ENCODE peak calls at places on chromosomes 7 and 10, in six cellular contexts. One of them, this sample, is unnamed.

GRCh38 chr7:131829911-131830310 is 273.5 kb upstream of the PODXL start:
- DNase-seq in upper lobe of right lung: no peak
- DNase-seq in T-helper 2 cell: no peak
- DNase-seq in activated T-helper 1 cell treated with Interleukin-2 at 50 U/mL for 16 hours: no peak
- DNase-seq in GM10248: no peak
- DNase-seq in mesendoderm: peak; percentile 96
- DNase-seq in this sample: no peak

GRCh38 chr10:78914502-78915330 is 154.1 kb upstream of the ZMIZ1 start:
- DNase-seq in upper lobe of right lung: peak; percentile 46
- DNase-seq in T-helper 2 cell: no peak
- DNase-seq in activated T-helper 1 cell treated with Interleukin-2 at 50 U/mL for 16 hours: no peak
- DNase-seq in GM10248: no peak
- DNase-seq in mesendoderm: no peak
- DNase-seq in this sample: no peak

GRCh38 chr10:47233631-47234030 is 66.4 kb upstream of the GDF10 start:
- DNase-seq in upper lobe of right lung: no peak
- DNase-seq in T-helper 2 cell: no peak
- DNase-seq in activated T-helper 1 cell treated with Interleukin-2 at 50 U/mL for 16 hours: no peak
- DNase-seq in GM10248: no peak
- DNase-seq in mesendoderm: peak; percentile 34
- DNase-seq in this sample: no peak

GRCh38 chr10:20582041-20582440 is 315.1 kb downstream of the NEBL start:
- DNase-seq in upper lobe of right lung: no peak
- DNase-seq in T-helper 2 cell: no peak
- DNase-seq in activated T-helper 1 cell treated with Interleukin-2 at 50 U/mL for 16 hours: no peak
- DNase-seq in GM10248: no peak
- DNase-seq in mesendoderm: no peak
- DNase-seq in this sample: no peak

GRCh38 chr7:132393789-132394261 is 182.4 kb downstream of the PLXNA4 start:
- DNase-seq in upper lobe of right lung: no peak
- DNase-seq in T-helper 2 cell: no peak
- DNase-seq in activated T-helper 1 cell treated with Interleukin-2 at 50 U/mL for 16 hours: no peak
- DNase-seq in GM10248: no peak
- DNase-seq in mesendoderm: no peak
- DNase-seq in this sample: no peak

GRCh38 chr10:5493698-5494097 is 5.7 kb downstream of the CALML5 start:
- DNase-seq in upper lobe of right lung: no peak
- DNase-seq in T-helper 2 cell: no peak
- DNase-seq in activated T-helper 1 cell treated with Interleukin-2 at 50 U/mL for 16 hours: no peak
- DNase-seq in GM10248: no peak
- DNase-seq in mesendoderm: no peak
- DNase-seq in this sample: no peak

GRCh38 chr10:102163342-102163989 is 11.3 kb downstream of the NOLC1 start:
- DNase-seq in upper lobe of right lung: no peak
- DNase-seq in T-helper 2 cell: no peak
- DNase-seq in activated T-helper 1 cell treated with Interleukin-2 at 50 U/mL for 16 hours: no peak
- DNase-seq in GM10248: no peak
- DNase-seq in mesendoderm: no peak
- DNase-seq in this sample: no peak

GRCh38 chr7:47591655-47592572 is 10.0 kb upstream of the TNS3 start:
- DNase-seq in upper lobe of right lung: no peak
- DNase-seq in T-helper 2 cell: no peak
- DNase-seq in activated T-helper 1 cell treated with Interleukin-2 at 50 U/mL for 16 hours: no peak
- DNase-seq in GM10248: no peak
- DNase-seq in mesendoderm: peak; percentile 82
- DNase-seq in this sample: no peak

GRCh38 chr7:155980841-155981240 is 168.6 kb upstream of the SHH start:
- DNase-seq in upper lobe of right lung: peak; percentile 18
- DNase-seq in T-helper 2 cell: no peak
- DNase-seq in activated T-helper 1 cell treated with Interleukin-2 at 50 U/mL for 16 hours: no peak
- DNase-seq in GM10248: no peak
- DNase-seq in mesendoderm: no peak
- DNase-seq in this sample: no peak

GRCh38 chr10:97047327-97047726 is 138.4 kb downstream of the SLIT1 start:
- DNase-seq in upper lobe of right lung: no peak
- DNase-seq in T-helper 2 cell: no peak
- DNase-seq in activated T-helper 1 cell treated with Interleukin-2 at 50 U/mL for 16 hours: no peak
- DNase-seq in GM10248: no peak
- DNase-seq in mesendoderm: no peak
- DNase-seq in this sample: no peak

GRCh38 chr10:5547934-5548660 is 23.3 kb downstream of the CALML3 start:
- DNase-seq in upper lobe of right lung: peak; percentile 80
- DNase-seq in T-helper 2 cell: no peak
- DNase-seq in activated T-helper 1 cell treated with Interleukin-2 at 50 U/mL for 16 hours: no peak
- DNase-seq in GM10248: no peak
- DNase-seq in mesendoderm: no peak
- DNase-seq in this sample: no peak

GRCh38 chr7:151306860-151307259 is 34.8 kb upstream of the NUB1 start:
- DNase-seq in upper lobe of right lung: no peak
- DNase-seq in T-helper 2 cell: no peak
- DNase-seq in activated T-helper 1 cell treated with Interleukin-2 at 50 U/mL for 16 hours: no peak
- DNase-seq in GM10248: peak; percentile 7
- DNase-seq in mesendoderm: peak; percentile 74
- DNase-seq in this sample: no peak

GRCh38 chr10:15280462-15280861 is 90.6 kb downstream of the FAM171A1 start:
- DNase-seq in upper lobe of right lung: no peak
- DNase-seq in T-helper 2 cell: no peak
- DNase-seq in activated T-helper 1 cell treated with Interleukin-2 at 50 U/mL for 16 hours: no peak
- DNase-seq in GM10248: no peak
- DNase-seq in mesendoderm: no peak
- DNase-seq in this sample: no peak

GRCh38 chr10:35420044-35420443 is 83.7 kb downstream of the CCNY start:
- DNase-seq in upper lobe of right lung: no peak
- DNase-seq in T-helper 2 cell: no peak
- DNase-seq in activated T-helper 1 cell treated with Interleukin-2 at 50 U/mL for 16 hours: no peak
- DNase-seq in GM10248: no peak
- DNase-seq in mesendoderm: no peak
- DNase-seq in this sample: no peak

GRCh38 chr10:99358101-99358500 is 28.9 kb downstream of the CNNM1 start:
- DNase-seq in upper lobe of right lung: no peak
- DNase-seq in T-helper 2 cell: no peak
- DNase-seq in activated T-helper 1 cell treated with Interleukin-2 at 50 U/mL for 16 hours: no peak
- DNase-seq in GM10248: no peak
- DNase-seq in mesendoderm: peak; percentile 95
- DNase-seq in this sample: no peak

GRCh38 chr10:373015-373414 is 237.8 kb downstream of the ZMYND11 start:
- DNase-seq in upper lobe of right lung: no peak
- DNase-seq in T-helper 2 cell: no peak
- DNase-seq in activated T-helper 1 cell treated with Interleukin-2 at 50 U/mL for 16 hours: no peak
- DNase-seq in GM10248: no peak
- DNase-seq in mesendoderm: no peak
- DNase-seq in this sample: no peak

GRCh38 chr7:75762350-75762917 is 9.6 kb downstream of the CCL26 start:
- DNase-seq in upper lobe of right lung: no peak
- DNase-seq in T-helper 2 cell: no peak
- DNase-seq in activated T-helper 1 cell treated with Interleukin-2 at 50 U/mL for 16 hours: no peak
- DNase-seq in GM10248: peak; percentile 80
- DNase-seq in mesendoderm: peak; percentile 79
- DNase-seq in this sample: no peak

GRCh38 chr10:34528320-34528719 is 286.8 kb downstream of the PARD3 start:
- DNase-seq in upper lobe of right lung: no peak
- DNase-seq in T-helper 2 cell: no peak
- DNase-seq in activated T-helper 1 cell treated with Interleukin-2 at 50 U/mL for 16 hours: no peak
- DNase-seq in GM10248: no peak
- DNase-seq in mesendoderm: peak; percentile 99
- DNase-seq in this sample: no peak

This sample was measured in memory B cell.